ENCODE peak calls at places on chromosome 5, in four cellular contexts. X is HFFc6, B is retinal pigment epithelial cell, C is epithelial cell of proximal tubule. H is an unnamed sample.

GRCh38 chr5:133830911-133831310 is 137.5 kb downstream of the C5orf15 start:
- DNase-seq in X (no peak), B (no peak), C (no peak), H (no peak)

GRCh38 chr5:181221792-181222629 is 1.1 kb upstream of the TRIM41 start:
- DNase-seq in B (no peak), C (peak), X (peak), H (peak)

GRCh38 chr5:149205625-149206523 is 64.6 kb downstream of the ABLIM3 start:
- DNase-seq in X (peak), C (no peak), B (no peak), H (peak)

GRCh38 chr5:53076014-53076413 is 33.5 kb downstream of the MOCS2 start:
- DNase-seq in X (no peak), B (no peak), C (no peak), H (no peak)

GRCh38 chr5:40911278-40911677 is 2.0 kb downstream of the C7 start:
- DNase-seq in C (no peak), X (no peak), B (no peak), H (no peak)

GRCh38 chr5:133309166-133309791 is 257.5 kb downstream of the HSPA4 start:
- DNase-seq in X (no peak), B (no peak), C (no peak), H (no peak)

GRCh38 chr5:82004511-82004910 is 32.7 kb downstream of the ATG10 start:
- DNase-seq in B (no peak), X (peak), C (no peak), H (no peak)

GRCh38 chr5:154010660-154011059 is 28.1 kb downstream of the FAM114A2 start:
- DNase-seq in X (peak), C (no peak), B (peak), H (no peak)

GRCh38 chr5:2753452-2754409 is 2.3 kb upstream of the IRX2 start:
- DNase-seq in B (no peak), C (no peak), X (no peak), H (no peak)

GRCh38 chr5:68227532-68228160 is 12.1 kb downstream of the PIK3R1 start:
- DNase-seq in B (no peak), X (no peak), C (no peak), H (no peak)

GRCh38 chr5:113271753-113272454 is 162.9 kb downstream of the TSSK1B start:
- DNase-seq in X (no peak), B (no peak), C (no peak), H (no peak)

GRCh38 chr5:123000731-123001130 is 35.8 kb downstream of the PPIC start:
- DNase-seq in C (no peak), X (no peak), B (no peak), H (no peak)

GRCh38 chr5:1930501-1930879 is 47.8 kb upstream of the IRX4 start:
- DNase-seq in X (no peak), C (no peak), B (no peak), H (no peak)

GRCh38 chr5:1468629-1469527 is 23.6 kb upstream of the SLC6A3 start:
- DNase-seq in B (no peak), X (no peak), C (no peak), H (peak)

GRCh38 chr5:773517-774264 is 10.8 kb downstream of the ZDHHC11B start:
- DNase-seq in X (no peak), B (no peak), C (no peak), H (no peak)

GRCh38 chr5:36607114-36607561 is 732 bp downstream of the SLC1A3 start:
- DNase-seq in X (peak), B (peak), C (no peak), H (no peak)

GRCh38 chr5:173697931-173698579 is 81.6 kb upstream of the BOD1 start:
- DNase-seq in C (no peak), X (no peak), B (no peak), H (no peak)

GRCh38 chr5:573206-573605 is 38.9 kb upstream of the CEP72 start:
- DNase-seq in B (no peak), C (no peak), X (no peak), H (no peak)

GRCh38 chr5:148208226-148208625 is 5.4 kb downstream of the SPINK6 start:
- DNase-seq in C (no peak), B (no peak), X (no peak), H (no peak)

GRCh38 chr5:170694911-170695310 is 88.6 kb upstream of the GABRP start:
- DNase-seq in C (no peak), B (no peak), X (no peak), H (no peak)

GRCh38 chr5:88539642-88540476 is 271.2 kb upstream of the TMEM161B start:
- DNase-seq in B (no peak), X (no peak), C (no peak), H (no peak)

GRCh38 chr5:132526290-132526973 is 16.9 kb downstream of the IL5 start:
- DNase-seq in C (no peak), B (no peak), X (peak), H (peak)

GRCh38 chr5:123066016-123066415 is 23.0 kb upstream of the PRDM6 start:
- DNase-seq in C (no peak), X (no peak), B (no peak), H (no peak)

GRCh38 chr5:174335682-174336364 is 290.3 kb downstream of the NSG2 start:
- DNase-seq in X (no peak), B (no peak), C (no peak), H (no peak)

GRCh38 chr5:96763012-96763411 is 44.7 kb downstream of the ERAP1 start:
- DNase-seq in X (no peak), B (no peak), C (no peak), H (no peak)

GRCh38 chr5:62558941-62559340 is 19.7 kb upstream of the LRRC70 start:
- DNase-seq in C (no peak), X (no peak), B (no peak), H (no peak)

GRCh38 chr5:31329722-31330121 is 136.2 kb downstream of the CDH6 start:
- DNase-seq in C (no peak), X (peak), B (no peak), H (no peak)
- TF ChIP-seq CTCF in C (no peak), X (no peak), B (no peak), H (no peak)

GRCh38 chr5:103648086-103648485 is 85.5 kb upstream of the NUDT12 start:
- DNase-seq in C (no peak), B (no peak), X (no peak), H (no peak)
- TF ChIP-seq CTCF in C (peak), B (peak), X (peak), H (no peak)

GRCh38 chr5:11247224-11247623 is 486.2 kb upstream of the DAP start:
- DNase-seq in C (no peak), X (no peak), B (no peak), H (no peak)
- TF ChIP-seq CTCF in C (peak), X (no peak), B (no peak), H (no peak)

GRCh38 chr5:116058346-116058936 is 26.2 kb downstream of the ARL14EPL start:
- DNase-seq in X (no peak), C (no peak), B (no peak), H (no peak)

GRCh38 chr5:116068028-116068632 is 16.7 kb upstream of the COMMD10 start:
- DNase-seq in X (peak), C (no peak), B (no peak), H (peak)

GRCh38 chr5:116063950-116064349 is 20.9 kb upstream of the COMMD10 start:
- DNase-seq in C (no peak), X (no peak), B (no peak), H (no peak)

GRCh38 chr5:116062352-116062751 is 22.5 kb upstream of the COMMD10 start:
- DNase-seq in C (no peak), B (no peak), X (no peak), H (no peak)
- TF ChIP-seq CTCF in C (no peak), B (no peak), X (peak), H (no peak)

GRCh38 chr5:115028557-115028956 is 141.2 kb downstream of the TRIM36 start:
- DNase-seq in B (no peak), C (no peak), X (no peak), H (no peak)

DNA sequence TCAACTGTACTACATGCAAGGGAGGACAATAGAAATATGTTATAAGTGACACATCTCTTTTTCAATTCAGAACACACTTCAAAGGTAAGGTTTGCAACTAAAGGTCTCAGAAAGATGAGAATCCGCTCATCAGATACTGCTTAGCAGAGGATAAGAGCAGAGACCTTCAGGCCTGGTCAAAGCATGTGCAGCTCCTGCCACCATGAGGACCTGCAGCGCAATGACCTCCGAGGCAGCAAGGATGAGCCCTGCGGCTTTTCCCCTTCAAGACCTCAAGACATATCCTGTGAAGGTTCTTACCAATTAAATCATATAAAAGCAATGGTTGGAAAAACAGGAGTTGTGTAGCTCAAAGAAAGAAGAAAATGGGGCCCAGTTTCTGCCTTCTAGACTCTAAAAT is 135.8 kb downstream of the TRIM36 start:
- DNase-seq in C (no peak), B (no peak), X (peak), H (peak)
- TF ChIP-seq CTCF in C (peak), B (no peak), X (peak), H (no peak)

GRCh38 chr5:135534609-135535419 is 950 bp downstream of the NEUROG1 start:
- DNase-seq in X (no peak), C (no peak), B (no peak), H (no peak)
- TF ChIP-seq CTCF in X (no peak), C (no peak), B (peak), H (no peak)

GRCh38 chr5:56301041-56301440 is 67.9 kb upstream of the ANKRD55 start:
- DNase-seq in C (peak), B (no peak), X (no peak), H (no peak)

GRCh38 chr5:56305001-56305400 is 71.9 kb upstream of the ANKRD55 start:
- DNase-seq in C (no peak), B (no peak), X (no peak), H (no peak)

GRCh38 chr5:56305551-56305950 is 72.4 kb upstream of the ANKRD55 start:
- DNase-seq in X (no peak), B (no peak), C (no peak), H (no peak)

GRCh38 chr5:56302027-56302426 is 68.9 kb upstream of the ANKRD55 start:
- DNase-seq in B (no peak), C (no peak), X (peak), H (no peak)

GRCh38 chr5:56303511-56303910 is 70.4 kb upstream of the ANKRD55 start:
- DNase-seq in C (no peak), X (no peak), B (no peak), H (no peak)
- TF ChIP-seq CTCF in C (no peak), X (peak), B (no peak), H (no peak)

DNA sequence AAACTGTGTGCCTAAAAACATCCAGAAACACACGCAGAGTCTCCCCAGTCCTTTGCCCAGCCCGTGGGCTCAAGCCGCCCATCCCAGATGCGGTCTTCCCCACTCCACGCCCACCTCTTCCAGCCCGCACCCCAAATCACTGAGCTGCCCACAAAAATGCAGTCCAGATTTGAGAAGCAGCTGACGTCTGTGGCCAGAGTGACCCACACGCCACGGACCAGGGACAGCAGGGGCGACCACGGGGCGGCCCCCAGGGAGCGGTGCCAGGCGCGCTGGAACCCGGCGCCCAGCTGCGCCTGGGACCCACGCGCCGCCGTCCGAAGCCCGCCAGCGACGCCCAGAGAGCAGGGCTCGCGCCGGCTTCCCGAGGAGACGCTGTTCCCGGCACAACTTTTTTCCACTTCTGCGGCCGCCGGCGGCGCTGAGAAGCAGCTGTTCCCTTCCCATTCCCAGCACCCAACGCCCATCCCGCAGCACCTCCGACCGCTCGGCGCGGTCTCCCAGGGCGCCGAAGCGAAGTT is 674 bp downstream of the LHFPL2 start:
- DNase-seq in C (no peak), B (no peak), X (peak), H (peak)
- TF ChIP-seq CTCF in C (peak), B (peak), X (peak), H (no peak)

H was measured in mucosa of descending colon.